ENCODE peak calls at places on chromosome 18, in four cellular contexts. One of them, this sample, is unnamed.
A peak's percentile ranks its signal among the peaks of the same experiment; 100 is the strongest.

GRCh38 chr18:63472380-63472779 is 4.4 kb upstream of the SERPINB5 start:
- DNase-seq in lower lobe of right lung: no peak
- DNase-seq in kidney: no peak
- DNase-seq in neuronal stem cell: no peak
- DNase-seq in this sample: no peak

GRCh38 chr18:73365018-73365417 is 497.2 kb upstream of the NETO1 start:
- DNase-seq in lower lobe of right lung: no peak
- DNase-seq in kidney: no peak
- DNase-seq in neuronal stem cell: no peak
- DNase-seq in this sample: no peak

GRCh38 chr18:22558945-22559385 is 141.2 kb upstream of the CTAGE1 start:
- DNase-seq in lower lobe of right lung: peak; percentile 62
- DNase-seq in kidney: peak; percentile 85
- DNase-seq in neuronal stem cell: no peak
- DNase-seq in this sample: peak; percentile 62

GRCh38 chr18:29501952-29502351 is 1325.0 kb upstream of the CDH2 start:
- DNase-seq in lower lobe of right lung: no peak
- DNase-seq in kidney: no peak
- DNase-seq in neuronal stem cell: no peak
- DNase-seq in this sample: no peak

GRCh38 chr18:24878289-24878688 is 417.9 kb downstream of the HRH4 start:
- DNase-seq in lower lobe of right lung: no peak
- DNase-seq in kidney: no peak
- DNase-seq in neuronal stem cell: no peak
- DNase-seq in this sample: no peak

GRCh38 chr18:11119550-11119949 is 29.8 kb downstream of the PIEZO2 start:
- DNase-seq in lower lobe of right lung: no peak
- DNase-seq in kidney: no peak
- DNase-seq in neuronal stem cell: no peak
- DNase-seq in this sample: no peak

GRCh38 chr18:21833619-21834300 is 93.2 kb downstream of the MIB1 start:
- DNase-seq in lower lobe of right lung: no peak
- DNase-seq in kidney: no peak
- DNase-seq in neuronal stem cell: no peak
- DNase-seq in this sample: no peak

GRCh38 chr18:39209173-39209572 is 1643.6 kb upstream of the CELF4 start:
- DNase-seq in lower lobe of right lung: no peak
- DNase-seq in kidney: no peak
- DNase-seq in neuronal stem cell: no peak
- DNase-seq in this sample: no peak

GRCh38 chr18:24672165-24672950 is 211.9 kb downstream of the HRH4 start:
- DNase-seq in lower lobe of right lung: no peak
- DNase-seq in kidney: no peak
- DNase-seq in neuronal stem cell: no peak
- DNase-seq in this sample: no peak

GRCh38 chr18:55219059-55219458 is 259.8 kb upstream of the CCDC68 start:
- DNase-seq in lower lobe of right lung: no peak
- DNase-seq in kidney: no peak
- DNase-seq in neuronal stem cell: no peak
- DNase-seq in this sample: no peak

GRCh38 chr18:10202947-10203346 is 251.5 kb upstream of the APCDD1 start:
- DNase-seq in lower lobe of right lung: no peak
- DNase-seq in kidney: no peak
- DNase-seq in neuronal stem cell: peak; percentile 29
- DNase-seq in this sample: peak; percentile 56

DNA sequence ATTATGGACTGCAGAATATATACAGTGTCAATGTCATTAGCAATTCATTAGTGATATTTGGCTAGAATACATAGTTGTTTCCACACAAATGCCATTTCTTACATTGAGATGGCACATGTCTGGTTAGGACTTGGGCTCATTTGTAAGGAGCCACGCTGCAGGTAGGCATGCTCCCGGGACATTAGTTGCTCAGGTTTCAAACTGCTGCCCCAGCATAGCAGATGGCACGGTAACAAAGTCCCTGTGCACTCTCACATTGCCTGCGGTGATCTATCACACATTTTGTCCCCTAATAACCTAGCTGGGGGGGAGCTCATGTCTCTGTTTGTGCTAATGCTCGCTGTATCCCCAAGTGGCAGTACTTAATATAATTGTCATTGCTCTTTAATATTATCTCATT is 185.1 kb downstream of the NEDD4L start:
- DNase-seq in lower lobe of right lung: no peak
- DNase-seq in kidney: no peak
- DNase-seq in neuronal stem cell: no peak
- DNase-seq in this sample: no peak
- H3K4me1 ChIP-seq in lower lobe of right lung: peaks cover 53% of the 10 kb centered on the region
- H3K4me1 ChIP-seq in kidney: peaks cover 76% of the 10 kb centered on the region
- H3K4me1 ChIP-seq in neuronal stem cell: peaks cover 18% of the 10 kb centered on the region
- H3K4me1 ChIP-seq in this sample: peaks cover 4% of the 10 kb centered on the region

DNA sequence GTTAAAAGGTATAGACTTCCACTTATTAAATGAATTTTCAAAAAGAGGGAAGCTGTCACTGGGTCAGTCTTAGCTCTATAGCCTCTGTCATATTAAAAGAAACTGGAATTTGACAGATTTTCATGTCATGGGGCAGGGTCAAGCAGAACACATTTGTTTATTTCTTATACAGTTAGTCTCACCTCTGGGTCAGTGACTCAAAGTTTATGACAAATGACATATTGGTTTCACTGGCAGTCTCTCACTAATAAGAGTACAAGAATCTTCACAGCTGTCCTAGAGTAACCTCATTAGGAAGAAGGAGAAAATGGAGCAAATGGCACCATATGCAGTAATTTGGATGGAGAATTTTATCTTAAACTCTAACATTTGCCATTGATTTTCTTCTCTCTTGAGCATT is 63.2 kb downstream of the MBD2 start:
- DNase-seq in lower lobe of right lung: no peak
- DNase-seq in kidney: no peak
- DNase-seq in neuronal stem cell: no peak
- DNase-seq in this sample: no peak
- H3K36me3 ChIP-seq in lower lobe of right lung: peaks cover 96% of the 10 kb centered on the region
- H3K36me3 ChIP-seq in kidney: peaks cover 16% of the 10 kb centered on the region
- H3K36me3 ChIP-seq in neuronal stem cell: peaks cover 42% of the 10 kb centered on the region
- H3K36me3 ChIP-seq in this sample: no peaks in the 10 kb centered on the region

DNA sequence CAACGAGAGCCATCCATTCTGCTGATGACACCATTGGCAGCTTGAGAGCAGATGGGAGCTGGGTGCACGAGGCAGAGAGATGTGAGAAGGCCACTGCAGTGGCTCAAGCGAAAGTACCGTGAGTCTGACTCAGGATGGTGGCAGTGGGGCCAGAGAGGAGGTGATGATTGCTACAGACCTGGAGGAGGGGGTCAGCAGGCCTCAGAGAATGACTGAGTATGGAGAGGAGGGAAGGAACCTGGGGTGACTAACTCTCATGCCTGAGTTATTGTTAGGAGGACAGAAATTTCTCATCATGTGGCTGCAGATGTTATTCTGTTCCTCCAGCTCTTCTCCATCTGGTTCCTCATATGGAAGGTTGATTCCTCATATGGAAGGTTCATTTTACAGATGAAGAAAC is 8.8 kb upstream of the ZBTB7C start:
- DNase-seq in lower lobe of right lung: no peak
- DNase-seq in kidney: no peak
- DNase-seq in neuronal stem cell: no peak
- DNase-seq in this sample: no peak
- H3K4me1 ChIP-seq in lower lobe of right lung: no peaks in the 10 kb centered on the region
- H3K4me1 ChIP-seq in kidney: no peaks in the 10 kb centered on the region
- H3K4me1 ChIP-seq in neuronal stem cell: no peaks in the 10 kb centered on the region
- H3K4me1 ChIP-seq in this sample: no peaks in the 10 kb centered on the region

GRCh38 chr18:59041819-59042476 is 97.7 kb upstream of the SEC11C start:
- DNase-seq in lower lobe of right lung: no peak
- DNase-seq in kidney: no peak
- DNase-seq in neuronal stem cell: no peak
- DNase-seq in this sample: peak; percentile 38

GRCh38 chr18:59038295-59039039 is 101.2 kb upstream of the SEC11C start:
- DNase-seq in lower lobe of right lung: no peak
- DNase-seq in kidney: no peak
- DNase-seq in neuronal stem cell: no peak
- DNase-seq in this sample: no peak

GRCh38 chr18:59041296-59041695 is 98.4 kb upstream of the SEC11C start:
- DNase-seq in lower lobe of right lung: no peak
- DNase-seq in kidney: no peak
- DNase-seq in neuronal stem cell: no peak
- DNase-seq in this sample: peak; percentile 31

GRCh38 chr18:59040770-59041148 is 98.9 kb upstream of the SEC11C start:
- DNase-seq in lower lobe of right lung: no peak
- DNase-seq in kidney: no peak
- DNase-seq in neuronal stem cell: no peak
- DNase-seq in this sample: peak; percentile 46

DNA sequence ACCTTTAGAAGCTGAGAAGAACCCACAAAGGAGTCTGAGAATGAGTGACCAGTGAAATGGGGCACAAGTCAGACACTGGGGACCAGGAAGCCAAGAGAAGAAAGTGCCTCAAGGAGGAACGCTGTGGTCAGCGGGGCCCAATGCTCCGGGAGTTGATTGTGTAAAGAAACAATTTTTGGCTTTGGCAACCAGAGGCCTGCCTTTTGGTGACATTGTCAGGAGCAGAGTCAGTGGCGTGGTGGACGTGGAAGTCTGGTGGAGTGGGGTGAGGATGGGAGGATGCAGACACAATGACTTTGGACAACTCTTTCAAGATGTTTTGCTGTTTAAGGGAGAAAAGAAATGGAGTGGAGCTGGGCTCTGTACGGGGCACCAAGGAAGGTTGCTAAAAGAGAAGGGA is 100.2 kb upstream of the SEC11C start:
- DNase-seq in lower lobe of right lung: no peak
- DNase-seq in kidney: no peak
- DNase-seq in neuronal stem cell: no peak
- DNase-seq in this sample: peak; percentile 23
- H3K36me3 ChIP-seq in lower lobe of right lung: no peaks in the 10 kb centered on the region
- H3K36me3 ChIP-seq in kidney: no peaks in the 10 kb centered on the region
- H3K36me3 ChIP-seq in neuronal stem cell: no peaks in the 10 kb centered on the region
- H3K36me3 ChIP-seq in this sample: no peaks in the 10 kb centered on the region

GRCh38 chr18:74447404-74448152 is 9.5 kb downstream of the DIPK1C start:
- DNase-seq in lower lobe of right lung: no peak
- DNase-seq in kidney: no peak
- DNase-seq in neuronal stem cell: no peak
- DNase-seq in this sample: no peak
- H3K4me1 ChIP-seq in lower lobe of right lung: no peaks in the 10 kb centered on the region
- H3K4me1 ChIP-seq in kidney: peaks cover 5% of the 10 kb centered on the region
- H3K4me1 ChIP-seq in neuronal stem cell: peaks cover 27% of the 10 kb centered on the region
- H3K4me1 ChIP-seq in this sample: no peaks in the 10 kb centered on the region

DNA sequence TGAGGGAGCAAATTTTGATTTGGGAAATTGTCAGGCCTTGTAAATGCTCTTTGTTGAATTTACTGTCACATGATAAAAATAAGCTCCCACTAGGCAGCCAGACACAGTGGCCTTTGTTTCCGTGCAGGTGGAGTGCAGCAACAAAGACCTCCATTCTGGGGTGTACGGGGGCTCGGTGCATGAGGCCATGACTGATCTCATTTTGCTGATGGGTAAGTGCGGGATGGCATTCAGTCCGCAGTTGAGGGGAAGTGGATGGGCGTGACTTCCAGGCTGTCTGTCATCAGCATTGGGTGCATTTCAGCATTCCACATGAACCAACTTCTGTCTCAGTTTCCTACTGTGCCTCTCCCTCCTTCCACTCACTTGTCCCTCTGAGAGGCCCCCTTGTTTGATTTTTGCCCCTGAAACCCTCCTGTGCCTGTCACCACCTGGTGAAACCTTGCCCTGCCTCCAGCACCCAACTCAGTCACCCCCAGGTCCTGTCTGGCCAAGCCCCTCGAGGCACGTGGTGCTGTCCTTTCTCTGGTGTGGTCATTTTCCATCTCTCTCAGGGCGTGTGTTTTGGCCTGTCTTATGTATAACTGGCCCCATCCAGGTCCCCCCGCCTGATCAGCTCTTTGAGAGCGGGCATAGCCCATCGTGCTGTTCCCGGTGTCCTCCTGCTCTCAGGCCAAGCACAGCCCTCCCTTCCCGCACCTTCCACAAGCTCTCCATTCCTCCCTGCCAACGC is 16.3 kb downstream of the CNDP2 start:
- DNase-seq in lower lobe of right lung: no peak
- DNase-seq in kidney: peak; percentile 47
- DNase-seq in neuronal stem cell: no peak
- DNase-seq in this sample: no peak
- H3K36me3 ChIP-seq in lower lobe of right lung: peaks cover 97% of the 10 kb centered on the region
- H3K36me3 ChIP-seq in kidney: peaks cover 42% of the 10 kb centered on the region
- H3K36me3 ChIP-seq in neuronal stem cell: peaks cover 96% of the 10 kb centered on the region
- H3K36me3 ChIP-seq in this sample: peaks cover 82% of the 10 kb centered on the region

GRCh38 chr18:48943333-48943732 is 7.4 kb downstream of the SMAD7 start:
- DNase-seq in lower lobe of right lung: no peak
- DNase-seq in kidney: no peak
- DNase-seq in neuronal stem cell: no peak
- DNase-seq in this sample: no peak
- H3K4me1 ChIP-seq in lower lobe of right lung: peaks cover 97% of the 10 kb centered on the region
- H3K4me1 ChIP-seq in kidney: peaks cover 79% of the 10 kb centered on the region
- H3K4me1 ChIP-seq in neuronal stem cell: peaks cover 29% of the 10 kb centered on the region
- H3K4me1 ChIP-seq in this sample: peaks cover 47% of the 10 kb centered on the region